ENCODE peak calls at places on chromosome 7, in five cellular contexts. O is lung microvascular endothelial cell; Y is B cell; V is activated CD4-positive, CD25-positive, alpha-beta regulatory T cell; R is fibroblast of lung. I is an unnamed sample.

GRCh38 chr7:2997014-2997413 is 46.7 kb downstream of the CARD11 start:
- DNase-seq in V (no peak), Y (no peak), R (no peak), O (no peak), I (peak; percentile 8)

GRCh38 chr7:117839507-117839906 is 33.7 kb downstream of the CTTNBP2 start:
- DNase-seq in O (no peak), V (no peak), R (no peak), Y (no peak), I (no peak)

GRCh38 chr7:105691692-105692564 is 110.6 kb upstream of the EFCAB10 start:
- DNase-seq in O (peak; percentile 95), R (peak; percentile 71), V (peak; percentile 69), Y (peak; percentile 85), I (peak; percentile 67)

GRCh38 chr7:79334841-79335240 is 118.6 kb downstream of the MAGI2 start:
- DNase-seq in Y (no peak), O (no peak), V (no peak), R (no peak), I (no peak)

GRCh38 chr7:95859434-95859833 is 87.1 kb downstream of the DYNC1I1 start:
- DNase-seq in V (no peak), Y (no peak), R (peak; percentile 87), O (no peak), I (no peak)

GRCh38 chr7:4450483-4450882 is 231.6 kb upstream of the FOXK1 start:
- DNase-seq in V (no peak), R (no peak), O (no peak), Y (no peak), I (no peak)

GRCh38 chr7:121126801-121127534 is 138.5 kb downstream of the CPED1 start:
- DNase-seq in O (no peak), V (no peak), Y (peak; percentile 36), R (peak; percentile 36), I (no peak)

GRCh38 chr7:159253657-159254056 is 109.0 kb upstream of the VIPR2 start:
- DNase-seq in Y (no peak), O (no peak), R (no peak), V (no peak), I (no peak)

GRCh38 chr7:7306231-7306630 is 123.9 kb downstream of the C1GALT1 start:
- DNase-seq in V (no peak), Y (no peak), R (no peak), O (no peak), I (no peak)

GRCh38 chr7:30907527-30908267 is 4.0 kb upstream of the AQP1 start:
- DNase-seq in R (no peak), Y (no peak), V (no peak), O (no peak), I (no peak)

GRCh38 chr7:136348542-136348941 is 371.4 kb upstream of the MTPN start:
- DNase-seq in R (no peak), V (no peak), O (no peak), Y (no peak), I (no peak)

GRCh38 chr7:7693881-7694280 is 24.5 kb downstream of the RPA3 start:
- DNase-seq in R (peak; percentile 93), O (no peak), Y (no peak), V (no peak), I (no peak)

GRCh38 chr7:102287465-102288146 is 938 bp downstream of the SH2B2 start:
- DNase-seq in Y (peak; percentile 63), O (no peak), V (no peak), R (no peak), I (peak; percentile 40)

GRCh38 chr7:16657656-16658279 is 11.8 kb downstream of the BZW2 start:
- DNase-seq in R (peak; percentile 83), Y (no peak), V (no peak), O (no peak), I (no peak)

GRCh38 chr7:30474893-30475292 is 3.7 kb downstream of the NOD1 start:
- DNase-seq in R (peak; percentile 95), V (no peak), O (no peak), Y (no peak), I (no peak)

GRCh38 chr7:1855396-1856160 is 185.5 kb downstream of the ELFN1 start:
- DNase-seq in V (no peak), R (no peak), Y (no peak), O (no peak), I (no peak)

GRCh38 chr7:156065400-156065799 is 253.1 kb upstream of the SHH start:
- DNase-seq in R (no peak), Y (no peak), O (no peak), V (no peak), I (no peak)

GRCh38 chr7:150351587-150352194 is 10.3 kb upstream of the RARRES2 start:
- DNase-seq in O (no peak), V (no peak), Y (no peak), R (no peak), I (peak; percentile 8)

GRCh38 chr7:106731637-106732036 is 70.7 kb upstream of the CCDC71L start:
- DNase-seq in R (peak; percentile 35), Y (no peak), O (peak; percentile 15), V (no peak), I (no peak)

GRCh38 chr7:4043988-4044387 is 638.1 kb upstream of the FOXK1 start:
- DNase-seq in O (no peak), R (no peak), V (no peak), Y (no peak), I (no peak)

GRCh38 chr7:74665296-74665938 is 7.9 kb downstream of the GTF2I start:
- DNase-seq in R (no peak), Y (no peak), O (no peak), V (no peak), I (no peak)

GRCh38 chr7:25951414-25952276 is 200.4 kb upstream of the NFE2L3 start:
- DNase-seq in O (no peak), Y (no peak), V (no peak), R (no peak), I (no peak)

GRCh38 chr7:95318501-95318900 is 5.8 kb downstream of the PON1 start:
- DNase-seq in O (no peak), R (no peak), V (no peak), Y (no peak), I (no peak)

GRCh38 chr7:8817448-8818036 is 384.1 kb downstream of the NXPH1 start:
- DNase-seq in O (no peak), Y (no peak), R (no peak), V (no peak), I (no peak)

GRCh38 chr7:46909601-46910051 is 672.3 kb downstream of the TNS3 start:
- DNase-seq in R (peak; percentile 91), O (no peak), Y (no peak), V (no peak), I (no peak)

GRCh38 chr7:150360682-150361058 is 8.0 kb upstream of the REPIN1 start:
- DNase-seq in R (no peak), Y (no peak), O (no peak), V (no peak), I (no peak)

GRCh38 chr7:4416436-4417092 is 265.5 kb upstream of the FOXK1 start:
- DNase-seq in R (peak; percentile 14), O (no peak), Y (no peak), V (no peak), I (no peak)

GRCh38 chr7:134686782-134687181 is 40.1 kb downstream of the BPGM start:
- DNase-seq in R (peak; percentile 39), O (peak; percentile 51), Y (no peak), V (no peak), I (no peak)

GRCh38 chr7:130901209-130901783 is 167.3 kb upstream of the KLF14 start:
- DNase-seq in R (peak; percentile 100), O (peak; percentile 64), V (no peak), Y (no peak), I (no peak)

GRCh38 chr7:3404490-3404889 is 103.4 kb downstream of the SDK1 start:
- DNase-seq in V (no peak), O (peak; percentile 20), R (peak; percentile 72), Y (no peak), I (no peak)

GRCh38 chr7:28685660-28686417 is 272.3 kb downstream of the TRIL start:
- DNase-seq in V (no peak), O (peak; percentile 98), Y (peak; percentile 59), R (peak; percentile 98), I (no peak)

GRCh38 chr7:5491251-5492044 is 67.8 kb upstream of the TNRC18 start:
- DNase-seq in R (no peak), O (no peak), Y (no peak), V (no peak), I (no peak)

GRCh38 chr7:36639826-36640225 is 84.5 kb downstream of the AOAH start:
- DNase-seq in V (no peak), O (no peak), R (no peak), Y (no peak), I (peak; percentile 35)

I was measured in activated T-cell treated with anti-CD3 and anti-CD28 coated beads, Interleukin-2, amount 50 U/mL, for 1 hour.